ENCODE peak calls at places on chromosomes 13 and 19, in eight cellular contexts. U, C, Q, M, Z, D, E and B are unnamed samples.
A peak's percentile ranks its signal among the peaks of the same experiment; 100 is the strongest.

GRCh38 chr19:10543420-10544241 is at the start of gene ATG4D:
- DNase-seq in Z (peak; percentile 63), Q (peak; percentile 35), U (peak; percentile 52), E (peak; percentile 95), D (peak; percentile 80), M (peak; percentile 81), C (no peak), B (peak; percentile 60)

GRCh38 chr13:30715837-30716236 is 19.5 kb upstream of the ALOX5AP start:
- DNase-seq in Q (no peak), Z (peak; percentile 54), E (peak; percentile 10), C (no peak), D (no peak), M (no peak), U (peak; percentile 42), B (peak; percentile 26)

GRCh38 chr19:35013820-35014754 is 14.0 kb downstream of the GRAMD1A start:
- DNase-seq in D (no peak), U (no peak), E (no peak), Q (no peak), M (no peak), Z (no peak), C (no peak), B (no peak)

GRCh38 chr13:67554296-67554695 is 324.2 kb upstream of the PCDH9 start:
- DNase-seq in Q (no peak), M (no peak), C (no peak), Z (no peak), E (no peak), U (no peak), D (no peak), B (no peak)

GRCh38 chr13:20127563-20128458 is 33.0 kb downstream of the GJA3 start:
- DNase-seq in Q (no peak), Z (peak; percentile 36), M (peak; percentile 66), C (no peak), D (peak; percentile 42), E (peak; percentile 87), U (no peak), B (peak; percentile 47)

GRCh38 chr13:23876265-23876664 is 12.9 kb downstream of the MIPEP start:
- DNase-seq in C (no peak), M (peak; percentile 47), Z (no peak), U (no peak), Q (no peak), E (no peak), D (no peak), B (peak; percentile 35)

GRCh38 chr19:35757231-35757748 is 461 bp upstream of the HSPB6 start:
- DNase-seq in U (no peak), M (peak; percentile 29), Q (peak; percentile 93), E (no peak), D (peak; percentile 97), C (peak; percentile 85), Z (peak; percentile 68), B (peak; percentile 88)

GRCh38 chr13:74132768-74133656 is 1.2 kb downstream of the KLF12 start:
- DNase-seq in Z (no peak), M (no peak), C (no peak), U (peak; percentile 16), E (peak; percentile 71), D (peak; percentile 24), Q (no peak), B (peak; percentile 45)

GRCh38 chr13:75481176-75482069 is 546 bp downstream of the TBC1D4 start:
- DNase-seq in M (peak; percentile 28), Q (no peak), C (no peak), E (peak; percentile 85), Z (peak; percentile 21), U (no peak), D (peak; percentile 36), B (no peak)

GRCh38 chr19:11405846-11406643 is 13.1 kb downstream of the RGL3 start:
- DNase-seq in E (peak; percentile 88), C (no peak), M (no peak), Q (no peak), Z (no peak), D (no peak), U (no peak), B (no peak)

GRCh38 chr19:33375760-33376159 is 2.3 kb downstream of the CEBPG start:
- DNase-seq in E (no peak), C (no peak), Z (no peak), M (peak; percentile 21), D (peak; percentile 61), U (peak; percentile 48), Q (no peak), B (peak; percentile 40)

DNA sequence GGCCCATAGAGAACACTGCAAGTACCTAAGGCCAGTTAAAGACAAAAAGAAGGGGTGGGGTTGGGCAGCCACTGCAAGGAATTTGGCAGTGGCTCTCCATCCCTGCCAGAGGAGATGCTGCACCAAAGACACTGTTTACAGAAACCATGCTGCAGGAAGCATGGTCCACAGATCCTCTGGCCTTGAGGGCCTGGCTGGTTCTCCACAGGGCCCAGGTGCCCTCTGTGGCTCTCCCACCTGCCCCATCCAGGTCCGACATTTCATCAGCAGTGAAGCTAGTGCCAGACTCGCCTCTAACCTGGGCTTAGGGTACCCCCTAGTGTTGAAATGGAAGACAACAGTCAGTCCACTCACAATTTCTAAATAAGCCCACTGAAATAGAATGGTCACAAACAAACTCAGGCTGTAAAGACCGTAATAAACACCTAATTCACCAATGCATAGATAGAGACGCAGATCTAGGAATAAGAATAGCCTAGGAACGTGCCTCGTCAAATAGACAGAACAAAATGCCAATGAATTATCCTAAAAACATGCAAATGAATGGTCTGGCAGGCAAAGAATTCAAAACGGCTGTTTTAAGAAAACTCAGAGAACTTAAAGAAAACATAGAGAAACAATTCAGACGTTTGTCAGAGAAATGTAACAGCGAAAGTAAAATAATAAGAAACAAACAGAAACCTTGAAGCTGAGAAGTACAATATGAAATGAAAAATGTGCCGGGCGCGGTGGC is 23.3 kb downstream of the LYPD4 start:
- DNase-seq in Z (no peak), M (peak; percentile 72), D (no peak), C (no peak), U (peak; percentile 62), Q (peak; percentile 17), E (peak; percentile 84), B (no peak)
- TF ChIP-seq CTCF in Z (no peak), M (peak; percentile 83), D (peak; percentile 27), C (peak; percentile 53), U (peak; percentile 79), Q (peak; percentile 63), E (peak; percentile 85), B (peak; percentile 49)

GRCh38 chr13:37870489-37870845 is 895 bp upstream of the TRPC4 start:
- DNase-seq in C (no peak), E (no peak), M (no peak), D (no peak), Z (no peak), U (no peak), Q (no peak), B (no peak)
- H3K4me3 ChIP-seq in C (peak overlapping the region; percentile 76), E (peak overlapping the region; percentile 95), M (peak overlapping the region; percentile 62), D (peak overlapping the region; percentile 58), Z (no peak overlapping the region), U (no peak overlapping the region), Q (peak overlapping the region; percentile 77), B (peak overlapping the region; percentile 90)

DNA sequence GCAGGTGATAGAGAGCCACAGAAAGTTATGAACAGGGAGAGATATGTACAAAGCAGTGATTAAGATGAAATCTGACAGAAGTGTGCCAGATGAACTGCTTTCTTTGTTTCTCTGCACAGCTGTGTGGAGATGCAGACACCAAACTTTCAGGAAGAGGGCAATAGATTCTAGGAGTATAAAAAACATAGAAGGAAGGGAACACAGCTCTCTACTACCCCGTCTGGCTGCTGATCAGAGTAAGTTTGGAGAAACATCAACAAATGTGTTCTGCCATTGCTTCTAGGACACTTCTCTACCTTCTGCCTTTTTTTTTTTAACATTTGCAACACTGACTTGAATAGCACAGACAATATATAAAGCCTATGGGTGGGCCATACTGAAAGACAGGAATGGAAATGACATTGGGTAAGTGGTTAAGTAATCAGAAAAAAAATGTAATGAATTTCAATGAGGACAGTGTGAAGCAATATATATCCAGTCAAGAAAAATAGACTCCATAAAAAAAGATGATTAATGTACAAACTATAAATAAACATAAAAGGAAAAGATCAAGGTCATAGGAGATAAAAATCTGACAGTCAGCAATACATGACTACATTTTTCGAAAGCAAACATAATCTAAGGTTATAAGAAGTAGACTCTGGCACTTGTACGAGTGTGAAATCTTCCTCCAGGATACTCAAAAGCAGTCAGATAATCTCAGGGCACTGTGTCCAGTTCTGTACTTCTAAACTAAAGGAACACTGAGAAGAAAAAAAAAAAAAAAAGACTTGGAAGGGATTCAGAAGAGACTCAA is 21.4 kb downstream of the NUFIP1 start:
- DNase-seq in E (no peak), Z (no peak), U (no peak), Q (peak; percentile 40), C (no peak), D (no peak), M (peak; percentile 18), B (peak; percentile 51)
- TF ChIP-seq CTCF in E (peak; percentile 21), Z (no peak), U (no peak), Q (peak; percentile 60), C (peak; percentile 41), D (peak; percentile 20), M (peak; percentile 39), B (peak; percentile 56)

GRCh38 chr19:2478756-2479555 is 3.0 kb downstream of the GADD45B start:
- DNase-seq in U (peak; percentile 57), Z (peak; percentile 80), M (peak; percentile 68), Q (peak; percentile 62), C (no peak), E (peak; percentile 89), D (peak; percentile 79), B (peak; percentile 82)
- H3K4me3 ChIP-seq in U (peak overlapping the region; percentile 99), Z (peak overlapping the region; percentile 17), M (peak overlapping the region; percentile 100), Q (peak overlapping the region; percentile 100), C (peak overlapping the region; percentile 94), E (peak overlapping the region; percentile 96), D (peak overlapping the region; percentile 64), B (peak overlapping the region; percentile 100)

GRCh38 chr13:85798999-85799646 is at the start of gene SLITRK6:
- DNase-seq in U (peak; percentile 98), E (peak; percentile 70), C (peak; percentile 67), D (no peak), Q (peak; percentile 79), Z (peak; percentile 40), M (peak; percentile 93), B (no peak)
- TF ChIP-seq CTCF in U (peak; percentile 41), E (peak; percentile 26), C (peak; percentile 41), D (no peak), Q (peak; percentile 39), Z (no peak), M (peak; percentile 50), B (no peak)

GRCh38 chr19:49894879-49895565 is 1.7 kb downstream of the IL4I1 start:
- DNase-seq in E (no peak), Q (no peak), U (no peak), Z (no peak), C (no peak), M (no peak), D (no peak), B (no peak)

GRCh38 chr19:49896863-49897621 is at the start of gene IL4I1:
- DNase-seq in Q (no peak), U (no peak), D (no peak), E (no peak), C (no peak), M (no peak), Z (no peak), B (peak; percentile 9)

GRCh38 chr19:49893135-49893534 is 3.6 kb downstream of the IL4I1 start:
- DNase-seq in Q (no peak), D (no peak), Z (no peak), M (no peak), C (no peak), E (no peak), U (no peak), B (no peak)

GRCh38 chr19:49894011-49894664 is 2.5 kb downstream of the IL4I1 start:
- DNase-seq in D (no peak), Q (no peak), C (no peak), U (no peak), M (no peak), E (no peak), Z (no peak), B (no peak)

GRCh38 chr19:49895566-49896297 is 955 bp downstream of the IL4I1 start:
- DNase-seq in E (no peak), Z (no peak), U (no peak), M (no peak), C (no peak), D (no peak), Q (no peak), B (no peak)
- H3K4me3 ChIP-seq in E (no peak overlapping the region), Z (no peak overlapping the region), U (no peak overlapping the region), M (no peak overlapping the region), C (no peak overlapping the region), D (no peak overlapping the region), Q (no peak overlapping the region), B (no peak overlapping the region)